ENCODE peak calls at places on chromosomes 13 and 19, in eight cellular contexts. R is Peyer's patch, C is lower lobe of right lung, M is body of pancreas, O is thoracic aorta, U is stomach, H is SK-N-SH, K is ovary. W is an unnamed sample. For H3K4me1, the result is how much of the 10 kb centered on the place peaks cover.

GRCh38 chr19:54162884-54163283 is 3.4 kb upstream of the LENG1 start:
- DNase-seq in H (no peak), K (no peak), M (no peak), O (no peak), R (peak), C (no peak), U (no peak), W (no peak)

GRCh38 chr13:71067164-71067815 is 799.7 kb downstream of the DACH1 start:
- DNase-seq in K (no peak), H (no peak), M (no peak), C (no peak), O (no peak), R (no peak), U (no peak), W (no peak)

GRCh38 chr13:40666905-40667621 is 622 bp upstream of the FOXO1 start:
- DNase-seq in R (peak), O (no peak), H (peak), C (peak), U (peak), K (peak), M (peak), W (peak)

GRCh38 chr19:53432088-53432661 is 391 bp downstream of the ZNF761 start:
- DNase-seq in K (peak), O (no peak), H (peak), C (peak), U (peak), R (no peak), M (peak), W (no peak)

GRCh38 chr13:112684041-112684440 is 5.8 kb upstream of the ATP11A start:
- DNase-seq in R (no peak), M (no peak), C (no peak), K (no peak), H (no peak), U (peak), O (no peak), W (no peak)

GRCh38 chr13:67383358-67383757 is 153.2 kb upstream of the PCDH9 start:
- DNase-seq in U (no peak), K (no peak), R (no peak), O (no peak), M (no peak), H (no peak), C (no peak), W (no peak)

GRCh38 chr13:44578064-44578394 is 1.9 kb upstream of the TSC22D1 start:
- DNase-seq in C (no peak), O (no peak), U (peak), R (no peak), H (peak), M (no peak), K (no peak), W (no peak)

GRCh38 chr13:23547000-23547590 is 23.1 kb upstream of the TNFRSF19 start:
- DNase-seq in R (no peak), O (no peak), M (peak), U (no peak), K (peak), H (no peak), C (no peak), W (no peak)

GRCh38 chr19:2332341-2333026 is 4.0 kb downstream of the SPPL2B start:
- DNase-seq in H (no peak), C (no peak), O (no peak), K (no peak), M (no peak), R (peak), U (no peak), W (peak)

GRCh38 chr13:67133476-67133875 is 96.7 kb downstream of the PCDH9 start:
- DNase-seq in H (no peak), K (no peak), U (no peak), R (no peak), C (no peak), O (no peak), M (no peak), W (no peak)

GRCh38 chr19:17328517-17329060 is 6.1 kb downstream of the ANO8 start:
- DNase-seq in M (peak), U (no peak), O (no peak), H (no peak), C (no peak), R (no peak), K (no peak), W (no peak)

GRCh38 chr13:98977568-98978270 is at the start of gene DOCK9:
- DNase-seq in M (peak), R (no peak), C (peak), O (no peak), U (peak), K (peak), H (no peak), W (no peak)

GRCh38 chr13:103883152-103883551 is 816.9 kb upstream of the SLC10A2 start:
- DNase-seq in K (peak), U (peak), O (peak), M (peak), H (peak), R (peak), C (peak), W (no peak)

GRCh38 chr13:92270990-92271389 is 872.6 kb downstream of the GPC5 start:
- DNase-seq in M (no peak), R (no peak), K (no peak), C (no peak), H (no peak), U (no peak), O (no peak), W (no peak)

GRCh38 chr19:1280588-1281269 is 4.9 kb upstream of the EFNA2 start:
- DNase-seq in R (no peak), O (no peak), H (no peak), C (no peak), U (no peak), M (no peak), K (no peak), W (no peak)

GRCh38 chr13:81393686-81394085 is 1052.8 kb upstream of the SPRY2 start:
- DNase-seq in O (no peak), K (no peak), M (no peak), C (no peak), R (no peak), H (no peak), U (no peak), W (no peak)

GRCh38 chr19:16328824-16329482 is 4.3 kb downstream of the KLF2 start:
- DNase-seq in M (no peak), O (no peak), K (peak), R (peak), U (no peak), C (peak), H (no peak), W (peak)

GRCh38 chr19:10390652-10391286 is 10.4 kb upstream of the TYK2 start:
- DNase-seq in O (no peak), C (peak), H (peak), U (peak), M (peak), K (peak), R (peak), W (peak)

GRCh38 chr13:98172570-98173405 is 4.3 kb downstream of the RNF113B start:
- DNase-seq in M (no peak), H (peak), K (no peak), U (no peak), C (no peak), O (no peak), R (no peak), W (no peak)

GRCh38 chr13:42181381-42181953 is 90.5 kb upstream of the AKAP11 start:
- DNase-seq in R (no peak), H (peak), K (no peak), O (no peak), U (no peak), M (no peak), C (no peak), W (no peak)

GRCh38 chr19:7988307-7988706 is 17.1 kb downstream of the ELAVL1 start:
- DNase-seq in U (no peak), H (no peak), C (no peak), M (no peak), R (no peak), K (no peak), O (no peak), W (no peak)

GRCh38 chr19:8684001-8684902 is 14.3 kb downstream of the ACTL9 start:
- DNase-seq in M (no peak), K (no peak), R (no peak), O (no peak), C (no peak), H (no peak), U (no peak), W (no peak)

GRCh38 chr13:40109324-40109958 is 454.0 kb downstream of the COG6 start:
- DNase-seq in C (no peak), K (no peak), R (no peak), O (no peak), U (no peak), H (no peak), M (no peak), W (no peak)

GRCh38 chr13:74105871-74106270 is 28.3 kb downstream of the KLF12 start:
- DNase-seq in C (no peak), O (no peak), K (no peak), M (no peak), U (no peak), H (no peak), R (no peak), W (no peak)

GRCh38 chr13:50735071-50735470 is 108.4 kb downstream of the DLEU7 start:
- DNase-seq in O (no peak), R (no peak), H (no peak), K (no peak), M (no peak), C (no peak), U (no peak), W (no peak)

GRCh38 chr13:112747256-112747655 is 57.4 kb downstream of the ATP11A start:
- DNase-seq in M (peak), U (no peak), O (no peak), R (no peak), H (no peak), K (no peak), C (no peak), W (no peak)

GRCh38 chr13:113766035-113766800 is 7.2 kb downstream of the TMEM255B start:
- DNase-seq in H (no peak), U (peak), O (no peak), R (peak), C (no peak), M (no peak), K (no peak), W (no peak)

GRCh38 chr13:89899302-89900103 is 1448.0 kb upstream of the MIR17HG start:
- DNase-seq in O (no peak), M (no peak), U (no peak), K (no peak), R (no peak), C (no peak), H (no peak), W (no peak)

GRCh38 chr19:39498262-39499081 is at the start of gene DLL3:
- DNase-seq in H (peak), R (no peak), K (no peak), C (no peak), U (no peak), M (no peak), O (no peak), W (no peak)

DNA sequence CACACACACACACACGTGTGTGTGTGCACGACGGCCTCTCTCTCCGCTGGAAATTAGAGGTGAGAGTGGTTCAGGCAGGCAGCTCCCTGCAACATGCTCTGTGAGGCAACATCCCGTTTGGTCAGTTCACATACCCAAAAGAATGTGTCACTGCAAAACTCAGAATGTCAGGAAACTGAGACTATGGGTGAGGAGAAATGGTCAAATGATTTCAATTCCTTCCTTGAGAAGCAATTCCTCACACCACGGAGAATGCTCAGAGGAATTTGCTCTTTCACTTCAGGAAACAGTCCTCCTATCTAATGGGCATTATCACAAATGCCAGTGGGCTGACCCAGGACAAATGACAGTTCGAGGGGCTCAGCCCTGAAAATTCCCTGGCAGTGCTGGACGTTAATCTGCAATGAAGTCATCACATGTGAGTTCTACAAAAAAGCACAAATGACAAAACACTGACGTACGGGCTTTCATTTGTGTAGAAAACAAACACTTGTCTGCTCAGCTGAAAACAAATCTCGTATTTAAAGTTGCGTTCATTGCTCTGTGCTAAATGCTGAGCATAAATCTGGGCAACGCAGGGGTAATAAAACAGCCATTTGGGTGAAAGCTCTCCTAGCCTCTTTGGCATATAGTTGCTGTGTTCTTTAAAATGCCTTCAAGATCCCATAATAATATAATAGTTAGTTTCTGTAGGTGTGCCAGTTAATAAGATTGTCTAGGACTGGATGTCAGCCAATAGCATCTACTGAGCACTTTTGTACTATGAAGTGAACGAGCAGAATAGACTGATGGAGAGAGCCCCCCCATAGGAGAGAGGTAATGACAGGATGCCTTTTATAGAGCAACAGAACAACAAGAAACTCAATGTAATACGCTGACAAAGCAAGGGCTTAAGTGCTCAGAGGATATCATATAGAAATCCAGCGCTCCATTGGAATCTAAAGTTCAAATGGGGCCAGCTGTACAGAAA is 18.7 kb upstream of the LATS2 start:
- DNase-seq in H (no peak), K (no peak), U (no peak), C (no peak), M (peak), R (no peak), O (no peak), W (no peak)
- H3K27ac ChIP-seq in H (peak), K (no peak), U (no peak), C (peak), M (no peak), R (peak), O (peak), W (no peak)

GRCh38 chr19:35317464-35318043 is 11.4 kb upstream of the CD22 start:
- DNase-seq in R (no peak), K (no peak), O (no peak), U (no peak), C (no peak), H (no peak), M (no peak), W (no peak)
- H3K4me1 ChIP-seq in R (under half), K (under half), O (under half), U (under half), C (under half), H (under half), M (under half), W (under half)

GRCh38 chr13:29428310-29428991 is 167.0 kb downstream of the SLC7A1 start:
- DNase-seq in R (no peak), H (peak), C (no peak), U (no peak), O (no peak), K (peak), M (peak), W (no peak)
- H3K27ac ChIP-seq in R (peak), H (no peak), C (no peak), U (peak), O (peak), K (no peak), M (no peak), W (no peak)

GRCh38 chr19:29120471-29120870 is 92.5 kb downstream of the UQCRFS1 start:
- DNase-seq in M (no peak), R (no peak), O (no peak), H (no peak), U (no peak), C (no peak), K (no peak), W (no peak)

GRCh38 chr19:29117926-29118325 is 95.0 kb downstream of the UQCRFS1 start:
- DNase-seq in K (no peak), U (no peak), M (no peak), O (no peak), C (no peak), H (no peak), R (no peak), W (no peak)

GRCh38 chr19:29118384-29118783 is 94.6 kb downstream of the UQCRFS1 start:
- DNase-seq in U (no peak), M (no peak), C (no peak), R (no peak), K (no peak), H (no peak), O (no peak), W (no peak)

GRCh38 chr19:29121684-29122083 is 91.3 kb downstream of the UQCRFS1 start:
- DNase-seq in U (no peak), R (no peak), C (no peak), H (peak), K (no peak), O (no peak), M (no peak), W (no peak)

DNA sequence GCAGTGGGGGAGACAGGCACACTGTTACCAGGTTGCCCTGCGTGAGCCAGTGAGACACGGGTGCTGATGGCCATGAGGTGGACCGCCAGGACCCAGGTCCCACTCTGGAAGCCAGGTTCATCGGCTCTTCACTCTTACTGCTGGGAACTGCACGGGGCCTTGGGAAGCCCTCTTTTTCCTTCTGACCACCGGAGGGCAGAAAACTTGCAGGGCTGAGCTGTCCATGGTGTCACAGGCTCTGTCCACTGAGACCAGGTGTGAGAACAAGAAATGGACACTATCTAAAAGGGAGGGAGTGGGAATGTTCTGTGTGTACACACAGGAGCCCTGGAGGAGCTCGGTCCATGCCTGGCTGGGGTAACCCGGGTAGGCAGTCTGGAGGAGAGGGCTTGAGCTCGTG is 93.4 kb downstream of the UQCRFS1 start:
- DNase-seq in U (no peak), O (no peak), K (no peak), R (no peak), C (no peak), H (peak), M (no peak), W (no peak)
- H3K4me1 ChIP-seq in U (under half), O (under half), K (under half), R (under half), C (under half), H (under half), M (under half), W (under half)

GRCh38 chr19:40639638-40639982 is 38.4 kb downstream of the LTBP4 start:
- DNase-seq in M (no peak), H (no peak), R (no peak), U (no peak), O (no peak), C (no peak), K (no peak), W (no peak)
- H3K27ac ChIP-seq in M (no peak), H (no peak), R (peak), U (no peak), O (peak), C (no peak), K (no peak), W (no peak)

GRCh38 chr19:47509170-47509847 is 5.6 kb downstream of the NAPA start:
- DNase-seq in R (no peak), U (no peak), O (no peak), K (no peak), C (no peak), M (no peak), H (no peak), W (no peak)
- H3K4me1 ChIP-seq in R (under half), U (half or more), O (half or more), K (under half), C (half or more), M (half or more), H (under half), W (under half)

W was measured in CD8-positive, alpha-beta T cell.